ENCODE peak calls at places on chromosomes 6 and 20, in seven cellular contexts. M is heart left ventricle, Y is adipocyte, W is adrenal gland, D is cardiac muscle cell, S is A549, R is psoas muscle. B is an unnamed sample.

GRCh38 chr20:57618091-57618765 is 2.0 kb downstream of the ZBP1 start:
- DNase-seq in M (no peak), Y (no peak), W (no peak), D (no peak), S (peak; percentile 51), R (peak; percentile 39), B (peak; percentile 43)

GRCh38 chr6:21598662-21599061 is 5.1 kb downstream of the SOX4 start:
- DNase-seq in M (no peak), Y (peak; percentile 18), W (no peak), D (peak; percentile 54), S (no peak), R (no peak), B (no peak)

GRCh38 chr6:113377362-113377942 is 479.7 kb upstream of the MARCKS start:
- DNase-seq in M (no peak), Y (no peak), W (no peak), D (no peak), S (no peak), R (no peak), B (no peak)

GRCh38 chr6:88709819-88710246 is 253.6 kb downstream of the RNGTT start:
- DNase-seq in M (no peak), Y (no peak), W (no peak), D (no peak), S (no peak), R (no peak), B (no peak)

GRCh38 chr6:127737009-127737486 is 160.1 kb downstream of the C6orf58 start:
- DNase-seq in M (no peak), Y (peak; percentile 90), W (peak; percentile 55), D (peak; percentile 79), S (peak; percentile 25), R (no peak), B (no peak)

GRCh38 chr20:921020-921419 is 4.9 kb upstream of the ANGPT4 start:
- DNase-seq in M (no peak), Y (no peak), W (no peak), D (no peak), S (no peak), R (no peak), B (no peak)

GRCh38 chr20:3727333-3728035 is 5.0 kb upstream of the HSPA12B start:
- DNase-seq in M (no peak), Y (peak; percentile 61), W (no peak), D (peak; percentile 65), S (no peak), R (peak; percentile 39), B (no peak)

GRCh38 chr20:2746636-2747265 is 53.7 kb downstream of the CPXM1 start:
- DNase-seq in M (no peak), Y (no peak), W (peak; percentile 15), D (no peak), S (no peak), R (no peak), B (no peak)

GRCh38 chr6:27672113-27672799 is 199.4 kb upstream of the ZNF184 start:
- DNase-seq in M (no peak), Y (peak; percentile 57), W (no peak), D (peak; percentile 62), S (no peak), R (no peak), B (no peak)

GRCh38 chr20:32494498-32495216 is 90.5 kb downstream of the NOL4L start:
- DNase-seq in M (peak; percentile 3), Y (no peak), W (no peak), D (peak; percentile 75), S (no peak), R (peak; percentile 18), B (no peak)

GRCh38 chr6:82144852-82145332 is 102.7 kb downstream of the IBTK start:
- DNase-seq in M (peak; percentile 82), Y (peak; percentile 90), W (peak; percentile 88), D (peak; percentile 79), S (peak; percentile 30), R (peak; percentile 63), B (peak; percentile 89)

GRCh38 chr20:2451939-2452732 is 18.5 kb downstream of the SNRPB start:
- DNase-seq in M (peak; percentile 70), Y (peak; percentile 89), W (peak; percentile 90), D (peak; percentile 87), S (peak; percentile 82), R (peak; percentile 78), B (peak; percentile 79)

GRCh38 chr6:153790881-153791473 is 248.1 kb upstream of the OPRM1 start:
- DNase-seq in M (no peak), Y (no peak), W (no peak), D (peak; percentile 37), S (no peak), R (no peak), B (no peak)

GRCh38 chr6:47366335-47366879 is 56.7 kb upstream of the TNFRSF21 start:
- DNase-seq in M (no peak), Y (peak; percentile 5), W (no peak), D (no peak), S (no peak), R (no peak), B (no peak)

GRCh38 chr6:52904562-52905279 is 4.8 kb downstream of the GSTA3 start:
- DNase-seq in M (no peak), Y (no peak), W (no peak), D (peak; percentile 12), S (no peak), R (no peak), B (no peak)

GRCh38 chr20:50515471-50516106 is 5.4 kb downstream of the PTPN1 start:
- DNase-seq in M (no peak), Y (no peak), W (no peak), D (no peak), S (no peak), R (no peak), B (no peak)

GRCh38 chr20:25453035-25453810 is 45.8 kb downstream of the GINS1 start:
- DNase-seq in M (no peak), Y (no peak), W (peak; percentile 13), D (peak; percentile 67), S (no peak), R (no peak), B (no peak)

GRCh38 chr6:21386744-21387143 is 206.8 kb upstream of the SOX4 start:
- DNase-seq in M (no peak), Y (no peak), W (no peak), D (no peak), S (no peak), R (no peak), B (no peak)

GRCh38 chr20:8244637-8245036 is 112.6 kb downstream of the PLCB1 start:
- DNase-seq in M (peak; percentile 36), Y (peak; percentile 94), W (peak; percentile 73), D (peak; percentile 92), S (no peak), R (no peak), B (no peak)

GRCh38 chr6:139473239-139473701 is 98.8 kb upstream of the CITED2 start:
- DNase-seq in M (no peak), Y (no peak), W (peak; percentile 64), D (no peak), S (no peak), R (no peak), B (no peak)

GRCh38 chr6:168355716-168356522 is 36.3 kb upstream of the DACT2 start:
- DNase-seq in M (peak; percentile 65), Y (no peak), W (peak; percentile 53), D (peak; percentile 87), S (peak; percentile 66), R (peak; percentile 68), B (no peak)

DNA sequence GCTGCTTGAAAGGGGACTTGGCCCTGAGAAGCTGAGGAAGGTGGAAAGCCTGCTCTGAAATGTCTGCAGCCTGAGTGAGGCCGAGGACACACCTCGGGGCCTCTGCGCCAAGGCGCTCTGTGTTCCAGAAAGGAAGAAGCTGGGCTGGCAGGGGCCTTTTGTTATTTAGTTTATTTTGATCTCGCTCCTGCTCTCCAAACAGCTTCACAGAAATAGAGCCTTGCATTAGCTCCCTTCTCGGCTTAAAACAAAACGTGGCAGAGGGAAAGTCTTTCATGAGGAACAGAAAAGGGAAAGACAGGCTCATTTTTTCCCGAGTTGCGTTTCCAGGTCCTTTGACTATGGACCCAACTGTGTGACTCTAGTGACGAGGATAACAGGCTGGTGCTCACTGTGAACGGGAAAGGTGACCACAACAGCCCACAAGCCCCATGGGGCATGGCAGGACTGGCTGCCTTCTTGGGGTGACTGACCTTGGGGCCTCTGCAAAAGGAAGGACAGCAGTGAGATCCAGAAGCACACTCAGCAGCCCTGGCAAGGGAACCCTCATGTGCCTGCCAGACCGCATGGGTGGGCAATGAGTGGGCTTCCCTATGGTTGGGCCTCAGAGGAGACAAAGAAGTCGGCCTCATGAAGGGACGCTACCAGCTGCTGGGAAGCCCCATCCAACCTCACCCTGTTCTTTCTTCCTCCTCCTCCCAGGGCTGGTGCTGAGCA is 18.7 kb downstream of the LEMD2 start:
- DNase-seq in M (no peak), Y (no peak), W (no peak), D (no peak), S (no peak), R (no peak), B (no peak)
- H3K4me3 ChIP-seq in M (no peak overlapping the region), Y (peak overlapping the region; percentile 38), W (no peak overlapping the region), D (no peak overlapping the region), S (no peak overlapping the region), R (no peak overlapping the region), B (no peak overlapping the region)

GRCh38 chr20:54848984-54849538 is 373.7 kb downstream of the DOK5 start:
- DNase-seq in M (no peak), Y (no peak), W (no peak), D (no peak), S (no peak), R (no peak), B (no peak)
- H3K4me1 ChIP-seq in M (no peaks in the 10 kb centered on the region), Y (no peaks in the 10 kb centered on the region), W (no peaks in the 10 kb centered on the region), D (no peaks in the 10 kb centered on the region), S (no peaks in the 10 kb centered on the region), R (no peaks in the 10 kb centered on the region), B (no peaks in the 10 kb centered on the region)

DNA sequence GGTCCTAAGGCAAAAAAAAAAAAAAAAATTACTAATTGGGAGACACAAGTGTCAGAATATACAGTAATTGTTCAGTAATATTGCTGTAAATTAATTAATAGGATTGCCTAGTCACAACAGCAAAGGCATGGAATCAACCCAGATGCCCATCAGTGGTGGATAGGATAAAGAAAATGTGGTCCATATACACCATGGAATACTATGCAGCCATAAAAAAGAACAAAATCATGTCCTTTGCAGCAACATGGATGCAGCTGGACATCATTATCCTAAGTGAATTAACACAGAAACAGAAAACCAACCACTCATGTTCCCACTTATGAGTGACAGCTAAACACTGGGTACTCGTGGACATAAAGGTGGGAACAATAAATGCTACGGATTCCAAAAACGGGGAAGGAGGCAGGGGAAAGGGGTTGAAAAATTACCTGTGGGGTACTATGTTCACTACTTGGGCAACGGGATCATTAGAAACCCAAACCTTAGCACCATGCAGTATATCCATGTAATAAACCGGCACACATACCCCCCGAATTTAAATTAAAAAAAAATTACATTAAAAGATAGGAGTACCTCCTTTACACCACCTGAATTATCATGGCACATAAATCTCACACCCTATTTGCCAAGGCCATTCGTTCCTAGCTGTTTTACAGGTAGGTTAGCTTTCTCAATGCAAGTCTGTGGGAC is 689 bp upstream of the PFDN4 start:
- DNase-seq in M (no peak), Y (no peak), W (no peak), D (no peak), S (no peak), R (no peak), B (no peak)
- H3K4me3 ChIP-seq in M (peak overlapping the region; percentile 91), Y (peak overlapping the region; percentile 96), W (no peak overlapping the region), D (peak overlapping the region; percentile 92), S (peak overlapping the region; percentile 69), R (peak overlapping the region; percentile 99), B (peak overlapping the region; percentile 88)

DNA sequence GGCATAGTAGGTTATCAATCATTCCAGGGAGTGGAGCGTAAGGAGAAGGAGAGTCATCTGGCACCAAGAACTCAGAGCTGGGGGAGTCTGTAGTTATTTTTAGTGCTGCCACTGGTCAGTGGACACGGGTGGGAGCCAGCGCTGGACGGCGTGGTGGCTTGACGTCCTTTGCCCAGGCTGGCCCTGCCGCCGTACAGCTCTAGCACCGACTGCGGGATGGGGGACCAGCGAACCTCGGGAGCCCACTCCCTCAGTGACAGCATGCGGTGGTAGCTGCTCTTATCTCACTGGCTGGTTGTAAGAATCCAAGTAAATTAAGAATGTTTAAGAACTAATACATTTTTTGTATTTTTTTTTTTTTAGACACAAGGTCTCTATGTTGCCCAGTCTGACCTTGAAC is 32.5 kb upstream of the RPS6KA2 start:
- DNase-seq in M (no peak), Y (no peak), W (peak; percentile 35), D (no peak), S (no peak), R (no peak), B (no peak)
- H3K4me1 ChIP-seq in M (no peaks in the 10 kb centered on the region), Y (no peaks in the 10 kb centered on the region), W (peaks cover 11% of the 10 kb centered on the region), D (peaks cover 20% of the 10 kb centered on the region), S (no peaks in the 10 kb centered on the region), R (peaks cover 20% of the 10 kb centered on the region), B (no peaks in the 10 kb centered on the region)

B was measured in ascending aorta.